ENCODE peak calls at places on chromosome 5, in five cellular contexts. L is cardiac fibroblast, P is body of pancreas, K is type B pancreatic cell, V is AG09319. F is an unnamed sample.

GRCh38 chr5:107254214-107254901 is 416.4 kb downstream of the EFNA5 start:
- DNase-seq in L (no peak), P (no peak), K (no peak), V (no peak), F (no peak)

GRCh38 chr5:172412724-172413260 is 41.5 kb downstream of the SH3PXD2B start:
- DNase-seq in L (peak), P (peak), K (no peak), V (peak), F (peak)

GRCh38 chr5:169797577-169797976 is 160.5 kb downstream of the DOCK2 start:
- DNase-seq in L (no peak), P (no peak), K (no peak), V (no peak), F (no peak)

GRCh38 chr5:163347671-163348070 is 89.7 kb upstream of the CCNG1 start:
- DNase-seq in L (peak), P (peak), K (no peak), V (peak), F (no peak)

GRCh38 chr5:93503598-93504067 is 77.4 kb downstream of the NR2F1-AS1 start:
- DNase-seq in L (peak), P (no peak), K (no peak), V (peak), F (no peak)

GRCh38 chr5:154923441-154924430 is 14.3 kb downstream of the GEMIN5 start:
- DNase-seq in L (no peak), P (no peak), K (no peak), V (no peak), F (no peak)

GRCh38 chr5:73496984-73497457 is 1.2 kb upstream of the BTF3 start:
- DNase-seq in L (peak), P (no peak), K (no peak), V (no peak), F (no peak)

GRCh38 chr5:120873083-120873482 is 409.0 kb downstream of the PRR16 start:
- DNase-seq in L (no peak), P (no peak), K (no peak), V (no peak), F (no peak)

GRCh38 chr5:76403963-76404693 is 1.0 kb downstream of the IQGAP2 start:
- DNase-seq in L (peak), P (peak), K (no peak), V (no peak), F (no peak)

GRCh38 chr5:72153551-72153950 is 46.3 kb downstream of the MAP1B start:
- DNase-seq in L (no peak), P (no peak), K (no peak), V (no peak), F (no peak)

GRCh38 chr5:72152506-72152905 is 45.2 kb downstream of the MAP1B start:
- DNase-seq in L (peak), P (no peak), K (no peak), V (no peak), F (no peak)

GRCh38 chr5:72151169-72151568 is 43.9 kb downstream of the MAP1B start:
- DNase-seq in L (peak), P (no peak), K (no peak), V (no peak), F (no peak)

GRCh38 chr5:72149742-72150141 is 42.5 kb downstream of the MAP1B start:
- DNase-seq in L (no peak), P (no peak), K (no peak), V (no peak), F (no peak)

DNA sequence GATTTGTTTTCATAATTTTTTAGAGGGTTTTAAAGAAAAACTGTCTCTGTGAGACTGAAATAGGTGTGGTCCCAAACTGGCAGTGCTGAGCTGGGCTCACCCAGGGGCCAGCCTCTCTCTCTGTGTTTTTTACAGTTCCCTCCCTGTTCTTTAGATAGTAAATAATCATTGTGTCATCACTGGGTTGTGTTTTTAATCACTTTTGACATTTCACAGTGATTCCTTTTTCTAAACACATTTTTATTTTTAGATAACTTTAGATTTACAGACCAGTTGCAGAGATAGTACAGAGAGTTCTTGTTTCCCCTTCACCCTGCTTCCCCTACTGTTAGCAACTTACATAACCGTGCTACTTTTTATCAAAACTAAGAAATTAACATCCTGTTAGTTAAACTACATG is 44.4 kb downstream of the MAP1B start:
- DNase-seq in L (no peak), P (no peak), K (no peak), V (no peak), F (no peak)
- TF ChIP-seq CTCF in L (no peak), P (no peak), K (no peak), V (no peak), F (no peak)

GRCh38 chr5:10540036-10540544 is 23.8 kb upstream of the ANKRD33B start:
- DNase-seq in L (no peak), P (no peak), K (no peak), V (no peak), F (no peak)

GRCh38 chr5:10539685-10539998 is 24.2 kb upstream of the ANKRD33B start:
- DNase-seq in L (peak), P (no peak), K (no peak), V (no peak), F (no peak)

GRCh38 chr5:10537614-10538013 is 26.3 kb upstream of the ANKRD33B start:
- DNase-seq in L (no peak), P (no peak), K (no peak), V (no peak), F (no peak)

GRCh38 chr5:10538103-10538788 is 25.6 kb upstream of the ANKRD33B start:
- DNase-seq in L (no peak), P (no peak), K (no peak), V (no peak), F (no peak)

GRCh38 chr5:10538789-10539684 is 24.8 kb upstream of the ANKRD33B start:
- DNase-seq in L (no peak), P (no peak), K (no peak), V (no peak), F (no peak)
- TF ChIP-seq CTCF in L (no peak), P (no peak), K (no peak), V (no peak), F (no peak)

GRCh38 chr5:7540806-7541205 is 144.9 kb downstream of the ADCY2 start:
- DNase-seq in L (no peak), P (no peak), K (no peak), V (no peak), F (no peak)
- TF ChIP-seq CTCF in L (no peak), P (no peak), K (no peak), V (no peak), F (no peak)

GRCh38 chr5:140737486-140737885 is 37.2 kb downstream of the ZMAT2 start:
- DNase-seq in L (no peak), P (no peak), K (no peak), V (no peak), F (no peak)

DNA sequence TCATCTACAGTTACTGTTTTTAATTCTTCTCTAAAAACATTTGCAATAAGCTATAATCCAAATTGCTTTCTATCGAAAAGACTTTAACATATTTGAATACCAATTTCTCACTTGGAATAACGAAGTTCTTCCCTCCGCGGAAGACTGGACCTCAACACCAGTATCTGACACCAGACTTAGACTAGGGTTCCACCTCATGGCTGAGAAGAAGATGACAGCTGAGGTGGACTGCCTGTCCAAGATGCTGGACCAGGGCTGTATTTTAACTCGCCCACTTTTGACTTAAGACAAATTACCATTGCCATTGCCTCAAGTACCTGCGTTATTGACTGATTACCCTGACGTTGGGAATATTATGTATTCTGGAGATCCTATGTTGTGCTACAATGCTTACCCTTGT is 34.1 kb downstream of the ZMAT2 start:
- DNase-seq in L (peak), P (no peak), K (no peak), V (no peak), F (no peak)
- TF ChIP-seq CTCF in L (peak), P (peak), K (peak), V (peak), F (peak)

GRCh38 chr5:117497626-117498025 is 923.0 kb upstream of the SEMA6A start:
- DNase-seq in L (no peak), P (no peak), K (no peak), V (no peak), F (no peak)
- TF ChIP-seq CTCF in L (no peak), P (no peak), K (no peak), V (no peak), F (no peak)